ENCODE peak calls at places on chromosomes 2 and 18, in ten cellular contexts. One of them, this sample, is unnamed.

GRCh38 chr2:238320648-238321281 is 447 bp downstream of the TRAF3IP1 start:
- DNase-seq in H54: no peak
- DNase-seq in foreskin fibroblast: peak
- DNase-seq in dermis microvascular lymphatic vessel endothelial cell: no peak
- DNase-seq in COR-L47: no peak
- DNase-seq in EL: peak
- DNase-seq in esophagus muscularis mucosa: no peak
- DNase-seq in astrocyte of the spinal cord: no peak
- DNase-seq in activated naive CD8-positive, alpha-beta T cell treated with anti-CD3 and anti-CD28 coated beads for 36 hours: no peak
- DNase-seq in neural crest cell: no peak
- DNase-seq in this sample: peak

GRCh38 chr2:30782124-30782523 is 25.1 kb downstream of the CAPN13 start:
- DNase-seq in H54: no peak
- DNase-seq in foreskin fibroblast: no peak
- DNase-seq in dermis microvascular lymphatic vessel endothelial cell: no peak
- DNase-seq in COR-L47: no peak
- DNase-seq in EL: no peak
- DNase-seq in esophagus muscularis mucosa: no peak
- DNase-seq in astrocyte of the spinal cord: no peak
- DNase-seq in activated naive CD8-positive, alpha-beta T cell treated with anti-CD3 and anti-CD28 coated beads for 36 hours: no peak
- DNase-seq in neural crest cell: no peak
- DNase-seq in this sample: no peak

GRCh38 chr2:289362-290089 is 1.6 kb upstream of the ALKAL2 start:
- DNase-seq in H54: no peak
- DNase-seq in foreskin fibroblast: peak
- DNase-seq in dermis microvascular lymphatic vessel endothelial cell: no peak
- DNase-seq in COR-L47: no peak
- DNase-seq in EL: peak
- DNase-seq in esophagus muscularis mucosa: no peak
- DNase-seq in astrocyte of the spinal cord: peak
- DNase-seq in activated naive CD8-positive, alpha-beta T cell treated with anti-CD3 and anti-CD28 coated beads for 36 hours: peak
- DNase-seq in neural crest cell: no peak
- DNase-seq in this sample: peak

GRCh38 chr18:79395761-79396404 is at the start of gene NFATC1:
- DNase-seq in H54: peak
- DNase-seq in foreskin fibroblast: peak
- DNase-seq in dermis microvascular lymphatic vessel endothelial cell: peak
- DNase-seq in COR-L47: peak
- DNase-seq in EL: peak
- DNase-seq in esophagus muscularis mucosa: no peak
- DNase-seq in astrocyte of the spinal cord: peak
- DNase-seq in activated naive CD8-positive, alpha-beta T cell treated with anti-CD3 and anti-CD28 coated beads for 36 hours: peak
- DNase-seq in neural crest cell: peak
- DNase-seq in this sample: peak

GRCh38 chr2:178331474-178332431 is 119.2 kb downstream of the PRKRA start:
- DNase-seq in H54: no peak
- DNase-seq in foreskin fibroblast: no peak
- DNase-seq in dermis microvascular lymphatic vessel endothelial cell: no peak
- DNase-seq in COR-L47: no peak
- DNase-seq in EL: no peak
- DNase-seq in esophagus muscularis mucosa: no peak
- DNase-seq in astrocyte of the spinal cord: no peak
- DNase-seq in activated naive CD8-positive, alpha-beta T cell treated with anti-CD3 and anti-CD28 coated beads for 36 hours: no peak
- DNase-seq in neural crest cell: no peak
- DNase-seq in this sample: no peak

GRCh38 chr2:170817247-170817998 is 736 bp downstream of the GAD1 start:
- DNase-seq in H54: no peak
- DNase-seq in foreskin fibroblast: peak
- DNase-seq in dermis microvascular lymphatic vessel endothelial cell: no peak
- DNase-seq in COR-L47: peak
- DNase-seq in EL: peak
- DNase-seq in esophagus muscularis mucosa: no peak
- DNase-seq in astrocyte of the spinal cord: peak
- DNase-seq in activated naive CD8-positive, alpha-beta T cell treated with anti-CD3 and anti-CD28 coated beads for 36 hours: peak
- DNase-seq in neural crest cell: peak
- DNase-seq in this sample: no peak

GRCh38 chr2:207565736-207566135 is 36.0 kb downstream of the CREB1 start:
- DNase-seq in H54: no peak
- DNase-seq in foreskin fibroblast: no peak
- DNase-seq in dermis microvascular lymphatic vessel endothelial cell: no peak
- DNase-seq in COR-L47: no peak
- DNase-seq in EL: no peak
- DNase-seq in esophagus muscularis mucosa: no peak
- DNase-seq in astrocyte of the spinal cord: no peak
- DNase-seq in activated naive CD8-positive, alpha-beta T cell treated with anti-CD3 and anti-CD28 coated beads for 36 hours: no peak
- DNase-seq in neural crest cell: no peak
- DNase-seq in this sample: no peak

GRCh38 chr2:238644095-238645081 is 203.5 kb upstream of the TWIST2 start:
- DNase-seq in H54: peak
- DNase-seq in foreskin fibroblast: peak
- DNase-seq in dermis microvascular lymphatic vessel endothelial cell: no peak
- DNase-seq in COR-L47: no peak
- DNase-seq in EL: peak
- DNase-seq in esophagus muscularis mucosa: peak
- DNase-seq in astrocyte of the spinal cord: peak
- DNase-seq in activated naive CD8-positive, alpha-beta T cell treated with anti-CD3 and anti-CD28 coated beads for 36 hours: peak
- DNase-seq in neural crest cell: no peak
- DNase-seq in this sample: peak